ENCODE peak calls at places on chromosome 5, in nine cellular contexts. One of them, this sample, is unnamed.

GRCh38 chr5:2832394-2832793 is 80.9 kb upstream of the IRX2 start:
- DNase-seq in epithelial cell of esophagus: no peak
- DNase-seq in stimulated activated CD4-positive, alpha-beta T cell treated with anti-CD3 and anti-CD28 coated beads, Interleukin-4, amount 100 ng/mL, for 48 hours: no peak
- DNase-seq in ureter: no peak
- DNase-seq in effector CD4-positive, alpha-beta T cell: no peak
- DNase-seq in RWPE1: no peak
- DNase-seq in sciatic nerve: no peak
- DNase-seq in A172: no peak
- DNase-seq in iris pigment epithelial cell: no peak
- DNase-seq in this sample: no peak

GRCh38 chr5:142426129-142426641 is 101.4 kb upstream of the SPRY4 start:
- DNase-seq in ureter: no peak
- DNase-seq in effector CD4-positive, alpha-beta T cell: peak; percentile 8
- DNase-seq in A172: peak; percentile 67
- DNase-seq in epithelial cell of esophagus: no peak
- DNase-seq in sciatic nerve: peak; percentile 70
- DNase-seq in RWPE1: no peak
- DNase-seq in stimulated activated CD4-positive, alpha-beta T cell treated with anti-CD3 and anti-CD28 coated beads, Interleukin-4, amount 100 ng/mL, for 48 hours: peak; percentile 16
- DNase-seq in iris pigment epithelial cell: peak; percentile 72
- DNase-seq in this sample: no peak

GRCh38 chr5:16600397-16600796 is 16.4 kb downstream of the RETREG1 start:
- DNase-seq in A172: peak; percentile 41
- DNase-seq in RWPE1: no peak
- DNase-seq in effector CD4-positive, alpha-beta T cell: no peak
- DNase-seq in stimulated activated CD4-positive, alpha-beta T cell treated with anti-CD3 and anti-CD28 coated beads, Interleukin-4, amount 100 ng/mL, for 48 hours: no peak
- DNase-seq in iris pigment epithelial cell: peak; percentile 24
- DNase-seq in epithelial cell of esophagus: no peak
- DNase-seq in ureter: no peak
- DNase-seq in sciatic nerve: peak; percentile 87
- DNase-seq in this sample: no peak

GRCh38 chr5:115243412-115243811 is 19.3 kb downstream of the PGGT1B start:
- DNase-seq in RWPE1: peak; percentile 35
- DNase-seq in ureter: no peak
- DNase-seq in stimulated activated CD4-positive, alpha-beta T cell treated with anti-CD3 and anti-CD28 coated beads, Interleukin-4, amount 100 ng/mL, for 48 hours: no peak
- DNase-seq in sciatic nerve: no peak
- DNase-seq in iris pigment epithelial cell: peak; percentile 63
- DNase-seq in effector CD4-positive, alpha-beta T cell: no peak
- DNase-seq in epithelial cell of esophagus: peak; percentile 63
- DNase-seq in A172: no peak
- DNase-seq in this sample: peak; percentile 5

GRCh38 chr5:100760700-100761099 is 142.4 kb downstream of the ST8SIA4 start:
- DNase-seq in effector CD4-positive, alpha-beta T cell: no peak
- DNase-seq in ureter: no peak
- DNase-seq in A172: no peak
- DNase-seq in iris pigment epithelial cell: no peak
- DNase-seq in stimulated activated CD4-positive, alpha-beta T cell treated with anti-CD3 and anti-CD28 coated beads, Interleukin-4, amount 100 ng/mL, for 48 hours: no peak
- DNase-seq in sciatic nerve: no peak
- DNase-seq in epithelial cell of esophagus: no peak
- DNase-seq in RWPE1: no peak
- DNase-seq in this sample: no peak

GRCh38 chr5:170151105-170151831 is 45.6 kb downstream of the FOXI1 start:
- DNase-seq in epithelial cell of esophagus: peak; percentile 91
- DNase-seq in A172: peak; percentile 100
- DNase-seq in effector CD4-positive, alpha-beta T cell: no peak
- DNase-seq in ureter: peak; percentile 33
- DNase-seq in stimulated activated CD4-positive, alpha-beta T cell treated with anti-CD3 and anti-CD28 coated beads, Interleukin-4, amount 100 ng/mL, for 48 hours: no peak
- DNase-seq in iris pigment epithelial cell: peak; percentile 77
- DNase-seq in RWPE1: peak; percentile 97
- DNase-seq in sciatic nerve: no peak
- DNase-seq in this sample: peak; percentile 63

GRCh38 chr5:168163966-168164365 is 127.5 kb upstream of the WWC1 start:
- DNase-seq in ureter: no peak
- DNase-seq in stimulated activated CD4-positive, alpha-beta T cell treated with anti-CD3 and anti-CD28 coated beads, Interleukin-4, amount 100 ng/mL, for 48 hours: no peak
- DNase-seq in sciatic nerve: no peak
- DNase-seq in epithelial cell of esophagus: no peak
- DNase-seq in RWPE1: no peak
- DNase-seq in A172: no peak
- DNase-seq in iris pigment epithelial cell: no peak
- DNase-seq in effector CD4-positive, alpha-beta T cell: no peak
- DNase-seq in this sample: no peak

GRCh38 chr5:329106-329757 is 7.7 kb downstream of the AHRR start:
- DNase-seq in iris pigment epithelial cell: no peak
- DNase-seq in A172: no peak
- DNase-seq in stimulated activated CD4-positive, alpha-beta T cell treated with anti-CD3 and anti-CD28 coated beads, Interleukin-4, amount 100 ng/mL, for 48 hours: no peak
- DNase-seq in sciatic nerve: no peak
- DNase-seq in effector CD4-positive, alpha-beta T cell: no peak
- DNase-seq in ureter: no peak
- DNase-seq in epithelial cell of esophagus: peak; percentile 23
- DNase-seq in RWPE1: no peak
- DNase-seq in this sample: no peak

GRCh38 chr5:5165541-5166002 is 25.4 kb downstream of the ADAMTS16 start:
- DNase-seq in ureter: no peak
- DNase-seq in sciatic nerve: no peak
- DNase-seq in A172: peak; percentile 74
- DNase-seq in iris pigment epithelial cell: no peak
- DNase-seq in effector CD4-positive, alpha-beta T cell: no peak
- DNase-seq in stimulated activated CD4-positive, alpha-beta T cell treated with anti-CD3 and anti-CD28 coated beads, Interleukin-4, amount 100 ng/mL, for 48 hours: no peak
- DNase-seq in epithelial cell of esophagus: no peak
- DNase-seq in RWPE1: no peak
- DNase-seq in this sample: no peak

GRCh38 chr5:174945853-174946252 is 221.5 kb downstream of the MSX2 start:
- DNase-seq in ureter: no peak
- DNase-seq in iris pigment epithelial cell: no peak
- DNase-seq in stimulated activated CD4-positive, alpha-beta T cell treated with anti-CD3 and anti-CD28 coated beads, Interleukin-4, amount 100 ng/mL, for 48 hours: no peak
- DNase-seq in sciatic nerve: no peak
- DNase-seq in effector CD4-positive, alpha-beta T cell: no peak
- DNase-seq in A172: no peak
- DNase-seq in RWPE1: no peak
- DNase-seq in epithelial cell of esophagus: no peak
- DNase-seq in this sample: no peak

GRCh38 chr5:169581580-169582227 is 1.9 kb upstream of the SPDL1 start:
- DNase-seq in RWPE1: peak; percentile 71
- DNase-seq in sciatic nerve: peak; percentile 73
- DNase-seq in iris pigment epithelial cell: peak; percentile 74
- DNase-seq in effector CD4-positive, alpha-beta T cell: peak; percentile 34
- DNase-seq in A172: peak; percentile 66
- DNase-seq in epithelial cell of esophagus: peak; percentile 68
- DNase-seq in ureter: peak; percentile 52
- DNase-seq in stimulated activated CD4-positive, alpha-beta T cell treated with anti-CD3 and anti-CD28 coated beads, Interleukin-4, amount 100 ng/mL, for 48 hours: peak; percentile 60
- DNase-seq in this sample: peak; percentile 70

GRCh38 chr5:179176166-179176565 is 116.0 kb downstream of the ZNF354C start:
- DNase-seq in A172: no peak
- DNase-seq in stimulated activated CD4-positive, alpha-beta T cell treated with anti-CD3 and anti-CD28 coated beads, Interleukin-4, amount 100 ng/mL, for 48 hours: no peak
- DNase-seq in sciatic nerve: no peak
- DNase-seq in RWPE1: no peak
- DNase-seq in epithelial cell of esophagus: no peak
- DNase-seq in effector CD4-positive, alpha-beta T cell: no peak
- DNase-seq in ureter: no peak
- DNase-seq in iris pigment epithelial cell: no peak
- DNase-seq in this sample: no peak

GRCh38 chr5:109030360-109031143 is 282.9 kb downstream of the FER start:
- DNase-seq in ureter: no peak
- DNase-seq in stimulated activated CD4-positive, alpha-beta T cell treated with anti-CD3 and anti-CD28 coated beads, Interleukin-4, amount 100 ng/mL, for 48 hours: no peak
- DNase-seq in epithelial cell of esophagus: no peak
- DNase-seq in A172: no peak
- DNase-seq in RWPE1: no peak
- DNase-seq in sciatic nerve: no peak
- DNase-seq in effector CD4-positive, alpha-beta T cell: no peak
- DNase-seq in iris pigment epithelial cell: no peak
- DNase-seq in this sample: no peak

GRCh38 chr5:98163796-98164493 is 609.5 kb upstream of the RGMB start:
- DNase-seq in RWPE1: no peak
- DNase-seq in effector CD4-positive, alpha-beta T cell: no peak
- DNase-seq in stimulated activated CD4-positive, alpha-beta T cell treated with anti-CD3 and anti-CD28 coated beads, Interleukin-4, amount 100 ng/mL, for 48 hours: no peak
- DNase-seq in ureter: no peak
- DNase-seq in iris pigment epithelial cell: peak; percentile 17
- DNase-seq in sciatic nerve: no peak
- DNase-seq in epithelial cell of esophagus: no peak
- DNase-seq in A172: no peak
- DNase-seq in this sample: no peak

GRCh38 chr5:94691947-94692346 is 73.5 kb downstream of the SLF1 start:
- DNase-seq in epithelial cell of esophagus: peak; percentile 49
- DNase-seq in effector CD4-positive, alpha-beta T cell: no peak
- DNase-seq in iris pigment epithelial cell: peak; percentile 94
- DNase-seq in RWPE1: peak; percentile 17
- DNase-seq in ureter: no peak
- DNase-seq in A172: peak; percentile 11
- DNase-seq in stimulated activated CD4-positive, alpha-beta T cell treated with anti-CD3 and anti-CD28 coated beads, Interleukin-4, amount 100 ng/mL, for 48 hours: no peak
- DNase-seq in sciatic nerve: no peak
- DNase-seq in this sample: no peak

GRCh38 chr5:12920527-12920926 is 1016.3 kb upstream of the CTNND2 start:
- DNase-seq in epithelial cell of esophagus: peak; percentile 50
- DNase-seq in A172: peak; percentile 13
- DNase-seq in sciatic nerve: no peak
- DNase-seq in RWPE1: no peak
- DNase-seq in stimulated activated CD4-positive, alpha-beta T cell treated with anti-CD3 and anti-CD28 coated beads, Interleukin-4, amount 100 ng/mL, for 48 hours: no peak
- DNase-seq in iris pigment epithelial cell: no peak
- DNase-seq in ureter: no peak
- DNase-seq in effector CD4-positive, alpha-beta T cell: no peak
- DNase-seq in this sample: peak; percentile 29

GRCh38 chr5:67886761-67887160 is 328.8 kb upstream of the PIK3R1 start:
- DNase-seq in ureter: no peak
- DNase-seq in effector CD4-positive, alpha-beta T cell: no peak
- DNase-seq in iris pigment epithelial cell: no peak
- DNase-seq in sciatic nerve: no peak
- DNase-seq in stimulated activated CD4-positive, alpha-beta T cell treated with anti-CD3 and anti-CD28 coated beads, Interleukin-4, amount 100 ng/mL, for 48 hours: no peak
- DNase-seq in RWPE1: no peak
- DNase-seq in A172: no peak
- DNase-seq in epithelial cell of esophagus: no peak
- DNase-seq in this sample: no peak

This sample was measured in SW480.